ENCODE peak calls at places on chromosome 22, in five cellular contexts. One of them, this sample, is unnamed.

GRCh38 chr22:48663297-48663696 is 1164.4 kb downstream of the BRD1 start:
- DNase-seq in tibial nerve: no peak
- DNase-seq in naive thymus-derived CD4-positive, alpha-beta T cell: no peak
- DNase-seq in fibroblast of lung: no peak
- DNase-seq in hepatocyte: no peak
- DNase-seq in this sample: no peak

GRCh38 chr22:33971561-33971961 is 51.3 kb upstream of the LARGE1 start:
- DNase-seq in naive thymus-derived CD4-positive, alpha-beta T cell: no peak
- DNase-seq in tibial nerve: peak; percentile 47
- DNase-seq in fibroblast of lung: no peak
- DNase-seq in hepatocyte: peak; percentile 10
- DNase-seq in this sample: no peak

GRCh38 chr22:30212996-30213441 is 33.5 kb downstream of the LIF start:
- DNase-seq in hepatocyte: no peak
- DNase-seq in tibial nerve: no peak
- DNase-seq in fibroblast of lung: peak; percentile 80
- DNase-seq in naive thymus-derived CD4-positive, alpha-beta T cell: no peak
- DNase-seq in this sample: no peak

GRCh38 chr22:32361257-32361656 is 3.6 kb downstream of the RFPL3 start:
- DNase-seq in hepatocyte: no peak
- DNase-seq in tibial nerve: no peak
- DNase-seq in fibroblast of lung: no peak
- DNase-seq in naive thymus-derived CD4-positive, alpha-beta T cell: no peak
- DNase-seq in this sample: no peak

GRCh38 chr22:27834364-27835185 is 33.0 kb upstream of the MN1 start:
- DNase-seq in fibroblast of lung: no peak
- DNase-seq in tibial nerve: no peak
- DNase-seq in hepatocyte: no peak
- DNase-seq in naive thymus-derived CD4-positive, alpha-beta T cell: no peak
- DNase-seq in this sample: no peak

GRCh38 chr22:25235547-25236290 is 16.3 kb downstream of the CRYBB2 start:
- DNase-seq in fibroblast of lung: peak; percentile 69
- DNase-seq in naive thymus-derived CD4-positive, alpha-beta T cell: peak; percentile 53
- DNase-seq in hepatocyte: peak; percentile 90
- DNase-seq in tibial nerve: no peak
- DNase-seq in this sample: peak; percentile 9

GRCh38 chr22:27456696-27457503 is 344.7 kb downstream of the MN1 start:
- DNase-seq in hepatocyte: peak; percentile 62
- DNase-seq in fibroblast of lung: peak; percentile 71
- DNase-seq in tibial nerve: no peak
- DNase-seq in naive thymus-derived CD4-positive, alpha-beta T cell: no peak
- DNase-seq in this sample: no peak

GRCh38 chr22:47187558-47187957 is 425.1 kb downstream of the TBC1D22A start:
- DNase-seq in fibroblast of lung: no peak
- DNase-seq in tibial nerve: no peak
- DNase-seq in naive thymus-derived CD4-positive, alpha-beta T cell: no peak
- DNase-seq in hepatocyte: no peak
- DNase-seq in this sample: no peak

GRCh38 chr22:35258144-35258988 is 1.1 kb downstream of the HMGXB4 start:
- DNase-seq in hepatocyte: peak; percentile 24
- DNase-seq in tibial nerve: no peak
- DNase-seq in fibroblast of lung: peak; percentile 20
- DNase-seq in naive thymus-derived CD4-positive, alpha-beta T cell: no peak
- DNase-seq in this sample: peak; percentile 34

GRCh38 chr22:38968801-38969200 is 11.4 kb downstream of the APOBEC3A start:
- DNase-seq in fibroblast of lung: no peak
- DNase-seq in naive thymus-derived CD4-positive, alpha-beta T cell: no peak
- DNase-seq in tibial nerve: no peak
- DNase-seq in hepatocyte: no peak
- DNase-seq in this sample: no peak

GRCh38 chr22:38831166-38831945 is 12.5 kb downstream of the NPTXR start:
- DNase-seq in naive thymus-derived CD4-positive, alpha-beta T cell: no peak
- DNase-seq in tibial nerve: no peak
- DNase-seq in fibroblast of lung: peak; percentile 69
- DNase-seq in hepatocyte: no peak
- DNase-seq in this sample: no peak

GRCh38 chr22:47354668-47355387 is 592.4 kb downstream of the TBC1D22A start:
- DNase-seq in naive thymus-derived CD4-positive, alpha-beta T cell: no peak
- DNase-seq in tibial nerve: no peak
- DNase-seq in fibroblast of lung: no peak
- DNase-seq in hepatocyte: no peak
- DNase-seq in this sample: no peak

GRCh38 chr22:36659762-36660509 is 43.6 kb downstream of the CACNG2 start:
- DNase-seq in hepatocyte: peak; percentile 77
- DNase-seq in tibial nerve: peak; percentile 77
- DNase-seq in fibroblast of lung: peak; percentile 81
- DNase-seq in naive thymus-derived CD4-positive, alpha-beta T cell: no peak
- DNase-seq in this sample: no peak

GRCh38 chr22:26756675-26757293 is 99.4 kb downstream of the MIAT start:
- DNase-seq in fibroblast of lung: peak; percentile 16
- DNase-seq in tibial nerve: peak; percentile 40
- DNase-seq in hepatocyte: peak; percentile 77
- DNase-seq in naive thymus-derived CD4-positive, alpha-beta T cell: peak; percentile 23
- DNase-seq in this sample: peak; percentile 5

GRCh38 chr22:31295831-31296230 is 3.5 kb upstream of the PIK3IP1 start:
- DNase-seq in hepatocyte: no peak
- DNase-seq in tibial nerve: no peak
- DNase-seq in fibroblast of lung: peak; percentile 9
- DNase-seq in naive thymus-derived CD4-positive, alpha-beta T cell: no peak
- DNase-seq in this sample: no peak
- H3K4me1 ChIP-seq in hepatocyte: peaks cover 37% of the 10 kb centered on the region
- H3K4me1 ChIP-seq in tibial nerve: peaks cover 47% of the 10 kb centered on the region
- H3K4me1 ChIP-seq in fibroblast of lung: peaks cover 5% of the 10 kb centered on the region
- H3K4me1 ChIP-seq in naive thymus-derived CD4-positive, alpha-beta T cell: peaks cover 20% of the 10 kb centered on the region
- H3K4me1 ChIP-seq in this sample: peaks cover 49% of the 10 kb centered on the region

GRCh38 chr22:49736538-49736937 is 91.1 kb downstream of the BRD1 start:
- DNase-seq in fibroblast of lung: no peak
- DNase-seq in hepatocyte: no peak
- DNase-seq in tibial nerve: no peak
- DNase-seq in naive thymus-derived CD4-positive, alpha-beta T cell: no peak
- DNase-seq in this sample: no peak
- H3K4me3 ChIP-seq in fibroblast of lung: no peak overlapping the region
- H3K4me3 ChIP-seq in hepatocyte: no peak overlapping the region
- H3K4me3 ChIP-seq in tibial nerve: no peak overlapping the region
- H3K4me3 ChIP-seq in naive thymus-derived CD4-positive, alpha-beta T cell: no peak overlapping the region
- H3K4me3 ChIP-seq in this sample: no peak overlapping the region

GRCh38 chr22:17655289-17655688 is 16.7 kb downstream of the BCL2L13 start:
- DNase-seq in fibroblast of lung: no peak
- DNase-seq in hepatocyte: no peak
- DNase-seq in naive thymus-derived CD4-positive, alpha-beta T cell: no peak
- DNase-seq in tibial nerve: no peak
- DNase-seq in this sample: no peak
- H3K27ac ChIP-seq in fibroblast of lung: no peak overlapping the region
- H3K27ac ChIP-seq in hepatocyte: no peak overlapping the region
- H3K27ac ChIP-seq in naive thymus-derived CD4-positive, alpha-beta T cell: no peak overlapping the region
- H3K27ac ChIP-seq in tibial nerve: no peak overlapping the region
- H3K27ac ChIP-seq in this sample: no peak overlapping the region

DNA sequence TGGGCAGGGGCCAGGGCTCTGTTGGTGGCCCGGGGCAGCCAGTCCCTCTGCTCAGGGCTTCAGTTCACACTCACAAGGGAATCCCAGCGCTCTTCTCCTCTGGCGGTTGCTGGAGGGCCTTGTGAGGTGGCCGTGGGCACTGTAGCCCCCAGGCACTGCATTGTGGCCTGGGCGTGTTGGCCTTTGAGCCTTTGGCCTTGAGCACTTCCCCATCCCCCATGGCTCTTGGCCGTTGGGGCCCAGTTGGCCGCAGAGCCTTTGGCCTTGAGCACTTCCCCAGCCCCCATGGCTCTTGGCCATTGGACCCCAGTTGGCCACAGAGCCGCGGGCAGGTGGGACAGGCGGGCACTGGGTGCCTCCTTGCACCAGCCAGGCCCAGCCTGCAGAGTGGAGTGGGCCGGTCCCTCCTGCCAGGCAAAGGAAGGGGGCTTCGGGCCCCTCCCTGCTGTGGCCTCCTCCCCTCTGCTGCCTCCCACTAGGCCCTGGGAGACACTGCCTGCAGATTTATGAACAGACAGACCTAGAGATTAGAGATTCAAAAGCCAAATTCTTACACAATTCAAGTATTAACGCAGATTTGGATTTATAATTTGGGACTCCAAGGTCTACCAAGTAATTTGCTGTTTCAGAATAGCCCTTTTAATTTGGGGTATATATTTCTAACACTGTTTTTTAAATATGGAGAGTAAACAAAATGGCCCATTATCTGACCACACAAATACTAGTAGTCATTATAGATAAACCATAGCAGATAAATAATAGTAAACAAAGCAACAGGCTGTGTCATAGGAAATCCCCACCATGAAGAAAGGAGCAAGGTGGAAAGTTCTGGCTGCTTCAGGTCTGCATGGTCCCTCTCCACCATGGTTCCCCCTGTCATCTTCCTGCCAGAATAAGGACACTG is 18.2 kb upstream of the TXNRD2 start:
- DNase-seq in tibial nerve: no peak
- DNase-seq in hepatocyte: no peak
- DNase-seq in naive thymus-derived CD4-positive, alpha-beta T cell: no peak
- DNase-seq in fibroblast of lung: no peak
- DNase-seq in this sample: no peak
- H3K4me1 ChIP-seq in tibial nerve: peaks cover 54% of the 10 kb centered on the region
- H3K4me1 ChIP-seq in hepatocyte: peaks cover 49% of the 10 kb centered on the region
- H3K4me1 ChIP-seq in naive thymus-derived CD4-positive, alpha-beta T cell: peaks cover 5% of the 10 kb centered on the region
- H3K4me1 ChIP-seq in fibroblast of lung: peaks cover 2% of the 10 kb centered on the region
- H3K4me1 ChIP-seq in this sample: no peaks in the 10 kb centered on the region

DNA sequence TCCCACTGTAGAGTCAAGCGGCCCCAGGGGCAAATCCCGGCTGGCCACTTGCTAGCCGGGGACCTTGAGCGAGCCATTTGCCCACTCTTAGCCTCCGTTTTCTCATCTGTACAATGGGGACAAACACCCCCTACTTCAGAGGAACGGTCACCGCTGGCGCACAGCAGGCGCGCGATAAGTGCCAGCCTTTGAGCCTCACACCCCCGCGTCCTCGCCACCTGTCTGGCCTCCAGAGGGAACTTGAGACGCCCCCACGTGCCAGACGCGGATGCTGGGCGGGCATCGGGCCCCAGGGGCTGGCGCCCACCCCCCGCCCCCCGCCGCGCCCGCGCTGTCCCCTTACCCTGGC is 72.7 kb upstream of the TCF20 start:
- DNase-seq in hepatocyte: peak; percentile 42
- DNase-seq in fibroblast of lung: no peak
- DNase-seq in naive thymus-derived CD4-positive, alpha-beta T cell: no peak
- DNase-seq in tibial nerve: no peak
- DNase-seq in this sample: no peak
- H3K4me3 ChIP-seq in hepatocyte: peak overlapping the region; percentile 39
- H3K4me3 ChIP-seq in fibroblast of lung: no peak overlapping the region
- H3K4me3 ChIP-seq in naive thymus-derived CD4-positive, alpha-beta T cell: peak overlapping the region; percentile 33
- H3K4me3 ChIP-seq in tibial nerve: peak overlapping the region; percentile 34
- H3K4me3 ChIP-seq in this sample: no peak overlapping the region

GRCh38 chr22:45720875-45721378 is 49.3 kb downstream of the ATXN10 start:
- DNase-seq in tibial nerve: no peak
- DNase-seq in naive thymus-derived CD4-positive, alpha-beta T cell: no peak
- DNase-seq in fibroblast of lung: no peak
- DNase-seq in hepatocyte: no peak
- DNase-seq in this sample: no peak
- H3K27ac ChIP-seq in tibial nerve: no peak overlapping the region
- H3K27ac ChIP-seq in naive thymus-derived CD4-positive, alpha-beta T cell: no peak overlapping the region
- H3K27ac ChIP-seq in fibroblast of lung: no peak overlapping the region
- H3K27ac ChIP-seq in hepatocyte: no peak overlapping the region
- H3K27ac ChIP-seq in this sample: no peak overlapping the region

DNA sequence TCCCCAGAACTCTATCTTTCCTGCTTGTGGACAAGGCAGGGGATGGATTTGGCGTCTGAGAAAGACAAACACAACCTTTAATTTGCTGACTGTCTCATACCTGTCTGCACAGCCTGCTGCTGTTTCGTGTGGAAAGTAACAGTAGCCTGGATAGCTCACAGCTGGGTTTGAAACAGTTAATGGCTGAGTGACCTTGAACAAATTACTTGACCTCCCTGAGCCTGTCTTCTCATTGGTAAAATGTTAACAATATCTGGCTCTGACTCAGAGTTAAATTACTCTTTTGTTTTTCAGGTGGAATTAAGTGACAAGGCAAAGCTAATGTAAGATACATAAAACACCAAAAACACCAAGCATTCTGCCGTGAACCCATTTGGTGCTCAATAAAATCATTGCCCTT is 41.1 kb upstream of the ADA2 start:
- DNase-seq in tibial nerve: no peak
- DNase-seq in fibroblast of lung: no peak
- DNase-seq in hepatocyte: no peak
- DNase-seq in naive thymus-derived CD4-positive, alpha-beta T cell: no peak
- DNase-seq in this sample: no peak
- H3K4me1 ChIP-seq in tibial nerve: peaks cover 11% of the 10 kb centered on the region
- H3K4me1 ChIP-seq in fibroblast of lung: no peaks in the 10 kb centered on the region
- H3K4me1 ChIP-seq in hepatocyte: peaks cover 31% of the 10 kb centered on the region
- H3K4me1 ChIP-seq in naive thymus-derived CD4-positive, alpha-beta T cell: no peaks in the 10 kb centered on the region
- H3K4me1 ChIP-seq in this sample: peaks cover 24% of the 10 kb centered on the region

DNA sequence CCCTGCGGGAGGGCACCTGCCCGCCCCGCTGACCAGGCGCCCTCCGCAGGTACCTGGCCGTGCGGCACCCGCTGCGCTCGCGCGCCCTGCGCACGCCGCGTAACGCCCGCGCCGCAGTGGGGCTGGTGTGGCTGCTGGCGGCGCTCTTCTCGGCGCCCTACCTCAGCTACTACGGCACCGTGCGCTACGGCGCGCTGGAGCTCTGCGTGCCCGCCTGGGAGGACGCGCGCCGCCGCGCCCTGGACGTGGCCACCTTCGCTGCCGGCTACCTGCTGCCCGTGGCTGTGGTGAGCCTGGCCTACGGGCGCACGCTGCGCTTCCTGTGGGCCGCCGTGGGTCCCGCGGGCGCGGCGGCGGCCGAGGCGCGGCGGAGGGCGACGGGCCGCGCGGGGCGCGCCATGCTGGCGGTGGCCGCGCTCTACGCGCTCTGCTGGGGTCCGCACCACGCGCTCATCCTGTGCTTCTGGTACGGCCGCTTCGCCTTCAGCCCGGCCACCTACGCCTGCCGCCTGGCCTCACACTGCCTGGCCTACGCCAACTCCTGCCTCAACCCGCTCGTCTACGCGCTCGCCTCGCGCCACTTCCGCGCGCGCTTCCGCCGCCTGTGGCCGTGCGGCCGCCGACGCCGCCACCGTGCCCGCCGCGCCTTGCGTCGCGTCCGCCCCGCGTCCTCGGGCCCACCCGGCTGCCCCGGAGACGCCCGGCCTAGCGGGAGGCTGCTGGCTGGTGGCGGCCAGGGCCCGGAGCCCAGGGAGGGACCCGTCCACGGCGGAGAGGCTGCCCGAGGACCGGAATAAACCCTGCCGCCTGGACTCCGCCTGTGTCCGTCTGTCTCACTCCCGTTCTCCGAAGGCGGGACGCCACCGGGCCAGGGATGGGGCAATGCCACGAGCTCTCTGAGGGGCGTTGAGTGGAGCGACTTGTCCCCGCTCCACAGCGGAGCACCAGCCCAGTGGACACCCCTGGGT is 1.8 kb downstream of the GALR3 start:
- DNase-seq in hepatocyte: no peak
- DNase-seq in tibial nerve: no peak
- DNase-seq in fibroblast of lung: no peak
- DNase-seq in naive thymus-derived CD4-positive, alpha-beta T cell: no peak
- DNase-seq in this sample: peak; percentile 49
- H3K4me3 ChIP-seq in hepatocyte: no peak overlapping the region
- H3K4me3 ChIP-seq in tibial nerve: no peak overlapping the region
- H3K4me3 ChIP-seq in fibroblast of lung: no peak overlapping the region
- H3K4me3 ChIP-seq in naive thymus-derived CD4-positive, alpha-beta T cell: no peak overlapping the region
- H3K4me3 ChIP-seq in this sample: no peak overlapping the region

This sample was measured in CD4-positive, CD25-positive, alpha-beta regulatory T cell.